ENCODE peak calls at places on chromosomes 5 and 9, in nine cellular contexts. One of them, this sample, is unnamed.

GRCh38 chr5:530001-530400 is 5.8 kb upstream of the SLC9A3 start:
- DNase-seq in OCI-LY7: peak
- DNase-seq in endothelial cell of umbilical vein: no peak
- DNase-seq in lower lobe of right lung: no peak
- DNase-seq in AG04450: no peak
- DNase-seq in mammary epithelial cell: no peak
- DNase-seq in neural progenitor cell: no peak
- DNase-seq in esophagus squamous epithelium: no peak
- DNase-seq in astrocyte: no peak
- DNase-seq in this sample: no peak

GRCh38 chr9:112764837-112765236 is 14.3 kb downstream of the SNX30 start:
- DNase-seq in OCI-LY7: no peak
- DNase-seq in endothelial cell of umbilical vein: no peak
- DNase-seq in lower lobe of right lung: no peak
- DNase-seq in AG04450: no peak
- DNase-seq in mammary epithelial cell: no peak
- DNase-seq in neural progenitor cell: peak
- DNase-seq in esophagus squamous epithelium: no peak
- DNase-seq in astrocyte: no peak
- DNase-seq in this sample: peak

GRCh38 chr5:138986186-138986775 is 111.1 kb upstream of the LRRTM2 start:
- DNase-seq in OCI-LY7: no peak
- DNase-seq in endothelial cell of umbilical vein: no peak
- DNase-seq in lower lobe of right lung: no peak
- DNase-seq in AG04450: no peak
- DNase-seq in mammary epithelial cell: no peak
- DNase-seq in neural progenitor cell: no peak
- DNase-seq in esophagus squamous epithelium: no peak
- DNase-seq in astrocyte: no peak
- DNase-seq in this sample: no peak

GRCh38 chr9:312596-313320 is 98.1 kb downstream of the DOCK8 start:
- DNase-seq in OCI-LY7: no peak
- DNase-seq in endothelial cell of umbilical vein: no peak
- DNase-seq in lower lobe of right lung: no peak
- DNase-seq in AG04450: no peak
- DNase-seq in mammary epithelial cell: no peak
- DNase-seq in neural progenitor cell: no peak
- DNase-seq in esophagus squamous epithelium: no peak
- DNase-seq in astrocyte: no peak
- DNase-seq in this sample: no peak

GRCh38 chr9:137583957-137584356 is 5.2 kb upstream of the DPH7 start:
- DNase-seq in OCI-LY7: no peak
- DNase-seq in endothelial cell of umbilical vein: no peak
- DNase-seq in lower lobe of right lung: no peak
- DNase-seq in AG04450: no peak
- DNase-seq in mammary epithelial cell: no peak
- DNase-seq in neural progenitor cell: no peak
- DNase-seq in esophagus squamous epithelium: no peak
- DNase-seq in astrocyte: no peak
- DNase-seq in this sample: no peak

GRCh38 chr9:104993291-104993963 is 65.5 kb upstream of the ABCA1 start:
- DNase-seq in OCI-LY7: no peak
- DNase-seq in endothelial cell of umbilical vein: peak
- DNase-seq in lower lobe of right lung: peak
- DNase-seq in AG04450: no peak
- DNase-seq in mammary epithelial cell: no peak
- DNase-seq in neural progenitor cell: peak
- DNase-seq in esophagus squamous epithelium: peak
- DNase-seq in astrocyte: peak
- DNase-seq in this sample: no peak

GRCh38 chr5:36689225-36689624 is 82.8 kb downstream of the SLC1A3 start:
- DNase-seq in OCI-LY7: no peak
- DNase-seq in endothelial cell of umbilical vein: no peak
- DNase-seq in lower lobe of right lung: no peak
- DNase-seq in AG04450: no peak
- DNase-seq in mammary epithelial cell: peak
- DNase-seq in neural progenitor cell: no peak
- DNase-seq in esophagus squamous epithelium: no peak
- DNase-seq in astrocyte: peak
- DNase-seq in this sample: no peak

GRCh38 chr5:14863105-14863504 is 8.5 kb downstream of the ANKH start:
- DNase-seq in OCI-LY7: no peak
- DNase-seq in endothelial cell of umbilical vein: no peak
- DNase-seq in lower lobe of right lung: no peak
- DNase-seq in AG04450: no peak
- DNase-seq in mammary epithelial cell: no peak
- DNase-seq in neural progenitor cell: no peak
- DNase-seq in esophagus squamous epithelium: no peak
- DNase-seq in astrocyte: no peak
- DNase-seq in this sample: no peak

GRCh38 chr9:7185612-7186011 is 427.8 kb downstream of the KDM4C start:
- DNase-seq in OCI-LY7: no peak
- DNase-seq in endothelial cell of umbilical vein: peak
- DNase-seq in lower lobe of right lung: no peak
- DNase-seq in AG04450: peak
- DNase-seq in mammary epithelial cell: peak
- DNase-seq in neural progenitor cell: peak
- DNase-seq in esophagus squamous epithelium: no peak
- DNase-seq in astrocyte: peak
- DNase-seq in this sample: no peak

GRCh38 chr9:22446589-22446949 is at the start of gene DMRTA1:
- DNase-seq in OCI-LY7: no peak
- DNase-seq in endothelial cell of umbilical vein: peak
- DNase-seq in lower lobe of right lung: peak
- DNase-seq in AG04450: no peak
- DNase-seq in mammary epithelial cell: peak
- DNase-seq in neural progenitor cell: peak
- DNase-seq in esophagus squamous epithelium: no peak
- DNase-seq in astrocyte: peak
- DNase-seq in this sample: peak

DNA sequence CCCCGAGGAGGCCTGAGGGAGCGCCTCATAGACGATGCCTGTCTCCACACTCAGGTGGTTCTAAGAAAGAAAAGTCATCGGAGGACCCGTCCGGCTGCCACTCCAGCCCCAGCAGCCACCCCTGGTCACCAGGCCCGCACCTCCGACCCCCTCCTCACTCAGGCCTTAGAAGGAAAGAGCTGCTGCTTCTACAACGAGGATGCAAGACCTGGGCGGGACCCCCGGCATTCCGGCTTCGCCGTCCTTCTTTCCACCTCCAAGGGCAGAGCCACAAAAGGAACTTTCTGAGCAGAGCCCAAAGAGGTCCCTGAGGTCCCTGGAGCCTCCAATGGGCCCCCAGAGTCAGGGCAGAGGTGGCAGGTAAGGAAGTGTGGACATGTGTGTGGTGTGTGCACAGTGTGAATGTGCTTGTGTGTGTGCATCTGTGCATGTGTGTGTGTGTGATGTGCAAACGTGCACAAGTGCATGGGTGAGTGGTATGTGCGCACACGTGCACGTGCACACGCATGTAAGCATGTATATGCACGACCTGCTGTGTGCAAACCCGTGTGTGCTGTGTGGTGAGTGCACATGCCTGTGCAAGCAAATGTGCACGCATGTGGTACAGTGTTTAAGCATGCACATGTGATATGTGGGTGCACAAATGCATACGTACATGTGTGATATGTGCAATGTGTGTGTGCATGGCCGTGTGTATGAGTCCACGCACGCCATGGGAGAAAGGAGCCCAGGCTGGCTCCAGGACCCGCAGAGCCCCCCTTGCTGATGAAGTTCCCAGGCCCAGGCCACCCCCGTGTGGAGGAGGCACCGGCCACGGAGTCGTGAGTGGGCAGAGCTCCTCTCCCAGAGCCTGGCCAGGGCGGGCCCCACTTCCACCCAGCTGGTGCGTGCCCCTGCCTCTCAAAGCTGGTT is 27.7 kb upstream of the TMEM250 start:
- DNase-seq in OCI-LY7: no peak
- DNase-seq in endothelial cell of umbilical vein: no peak
- DNase-seq in lower lobe of right lung: no peak
- DNase-seq in AG04450: no peak
- DNase-seq in mammary epithelial cell: no peak
- DNase-seq in neural progenitor cell: no peak
- DNase-seq in esophagus squamous epithelium: no peak
- DNase-seq in astrocyte: no peak
- DNase-seq in this sample: no peak
- H3K4me3 ChIP-seq in OCI-LY7: no peak
- H3K4me3 ChIP-seq in endothelial cell of umbilical vein: no peak
- H3K4me3 ChIP-seq in lower lobe of right lung: no peak
- H3K4me3 ChIP-seq in AG04450: no peak
- H3K4me3 ChIP-seq in mammary epithelial cell: no peak
- H3K4me3 ChIP-seq in neural progenitor cell: no peak
- H3K4me3 ChIP-seq in esophagus squamous epithelium: no peak
- H3K4me3 ChIP-seq in astrocyte: no peak
- H3K4me3 ChIP-seq in this sample: no peak

DNA sequence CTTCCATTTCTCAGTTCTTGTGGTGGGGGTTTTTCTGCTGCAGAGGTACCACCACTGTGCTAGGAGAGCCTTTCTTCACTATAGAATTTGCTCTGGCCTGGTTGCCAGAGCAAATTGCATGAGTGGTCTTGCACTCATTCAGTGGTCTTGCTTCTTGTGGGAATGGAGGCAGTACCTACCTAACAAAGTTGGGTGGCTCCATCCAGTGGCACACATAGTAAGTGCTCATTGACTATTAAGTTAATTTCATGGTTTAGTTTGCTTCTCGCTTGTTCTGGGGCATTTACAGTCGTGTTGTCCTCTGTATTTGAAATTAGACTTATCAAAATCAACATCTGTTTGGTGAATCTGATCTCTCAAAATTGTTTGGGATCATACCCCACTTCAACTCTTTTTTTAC is 23.0 kb downstream of the SLC28A3 start:
- DNase-seq in OCI-LY7: no peak
- DNase-seq in endothelial cell of umbilical vein: no peak
- DNase-seq in lower lobe of right lung: no peak
- DNase-seq in AG04450: no peak
- DNase-seq in mammary epithelial cell: no peak
- DNase-seq in neural progenitor cell: peak
- DNase-seq in esophagus squamous epithelium: no peak
- DNase-seq in astrocyte: no peak
- DNase-seq in this sample: no peak
- TF ChIP-seq CTCF in OCI-LY7: peak
- TF ChIP-seq CTCF in endothelial cell of umbilical vein: no peak
- TF ChIP-seq CTCF in lower lobe of right lung: no peak
- TF ChIP-seq CTCF in AG04450: no peak
- TF ChIP-seq CTCF in mammary epithelial cell: peak
- TF ChIP-seq CTCF in neural progenitor cell: peak
- TF ChIP-seq CTCF in esophagus squamous epithelium: no peak
- TF ChIP-seq CTCF in astrocyte: no peak
- TF ChIP-seq CTCF in this sample: no peak

GRCh38 chr9:98099898-98100297 is 19.1 kb downstream of the TRIM14 start:
- DNase-seq in OCI-LY7: peak
- DNase-seq in endothelial cell of umbilical vein: no peak
- DNase-seq in lower lobe of right lung: no peak
- DNase-seq in AG04450: no peak
- DNase-seq in mammary epithelial cell: peak
- DNase-seq in neural progenitor cell: no peak
- DNase-seq in esophagus squamous epithelium: no peak
- DNase-seq in astrocyte: no peak
- DNase-seq in this sample: no peak

GRCh38 chr9:98101416-98101815 is 17.6 kb downstream of the TRIM14 start:
- DNase-seq in OCI-LY7: peak
- DNase-seq in endothelial cell of umbilical vein: no peak
- DNase-seq in lower lobe of right lung: no peak
- DNase-seq in AG04450: no peak
- DNase-seq in mammary epithelial cell: no peak
- DNase-seq in neural progenitor cell: no peak
- DNase-seq in esophagus squamous epithelium: no peak
- DNase-seq in astrocyte: no peak
- DNase-seq in this sample: no peak

GRCh38 chr9:98097836-98098235 is 21.2 kb downstream of the TRIM14 start:
- DNase-seq in OCI-LY7: peak
- DNase-seq in endothelial cell of umbilical vein: no peak
- DNase-seq in lower lobe of right lung: no peak
- DNase-seq in AG04450: no peak
- DNase-seq in mammary epithelial cell: peak
- DNase-seq in neural progenitor cell: peak
- DNase-seq in esophagus squamous epithelium: no peak
- DNase-seq in astrocyte: no peak
- DNase-seq in this sample: no peak

GRCh38 chr9:98101868-98102273 is 17.2 kb downstream of the TRIM14 start:
- DNase-seq in OCI-LY7: peak
- DNase-seq in endothelial cell of umbilical vein: no peak
- DNase-seq in lower lobe of right lung: peak
- DNase-seq in AG04450: no peak
- DNase-seq in mammary epithelial cell: no peak
- DNase-seq in neural progenitor cell: peak
- DNase-seq in esophagus squamous epithelium: peak
- DNase-seq in astrocyte: peak
- DNase-seq in this sample: no peak

DNA sequence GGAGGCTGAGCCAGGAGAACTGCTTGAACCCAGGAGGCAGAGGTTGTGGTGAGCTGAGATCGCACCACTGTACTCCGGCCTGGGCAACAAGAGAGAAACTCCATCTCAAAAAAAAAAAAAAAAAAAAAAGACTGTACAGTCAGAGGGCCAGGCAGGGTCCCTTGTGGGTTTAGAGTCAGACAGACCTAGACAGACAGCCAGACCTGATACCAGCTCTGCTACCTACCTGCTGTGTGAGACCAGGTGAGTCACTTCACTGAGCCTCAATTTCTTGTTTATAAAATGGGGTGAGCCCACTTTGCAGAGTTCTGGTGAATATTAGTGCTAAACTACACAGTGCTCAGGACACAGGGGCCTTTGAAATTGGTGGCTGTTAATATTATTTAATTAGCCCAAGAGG is 19.7 kb downstream of the TRIM14 start:
- DNase-seq in OCI-LY7: no peak
- DNase-seq in endothelial cell of umbilical vein: no peak
- DNase-seq in lower lobe of right lung: no peak
- DNase-seq in AG04450: no peak
- DNase-seq in mammary epithelial cell: no peak
- DNase-seq in neural progenitor cell: no peak
- DNase-seq in esophagus squamous epithelium: no peak
- DNase-seq in astrocyte: no peak
- DNase-seq in this sample: no peak
- H3K27ac ChIP-seq in OCI-LY7: peak
- H3K27ac ChIP-seq in endothelial cell of umbilical vein: no peak
- H3K27ac ChIP-seq in lower lobe of right lung: peak
- H3K27ac ChIP-seq in AG04450: no peak
- H3K27ac ChIP-seq in mammary epithelial cell: no peak
- H3K27ac ChIP-seq in neural progenitor cell: no peak
- H3K27ac ChIP-seq in esophagus squamous epithelium: peak
- H3K27ac ChIP-seq in astrocyte: no peak
- H3K27ac ChIP-seq in this sample: no peak

DNA sequence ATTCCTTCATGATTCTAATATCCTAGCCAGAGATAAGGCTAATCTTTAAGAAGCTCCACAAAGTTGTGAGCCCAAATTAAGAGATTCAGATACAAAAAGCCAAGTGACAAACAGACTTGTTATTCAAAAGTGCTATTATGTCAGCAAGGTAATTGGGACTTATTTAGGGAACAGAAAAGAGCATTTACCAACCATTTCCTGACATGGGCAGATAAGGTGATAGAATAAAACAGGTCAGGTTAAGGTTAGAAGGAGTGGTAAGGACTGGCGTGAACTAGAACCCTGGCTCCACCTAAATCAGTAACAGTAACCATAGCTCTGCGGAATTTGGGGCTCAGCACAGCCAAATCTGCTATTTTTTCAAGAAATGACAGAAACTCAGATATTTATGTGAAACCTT is 10.0 kb upstream of the ERMP1 start:
- DNase-seq in OCI-LY7: no peak
- DNase-seq in endothelial cell of umbilical vein: peak
- DNase-seq in lower lobe of right lung: no peak
- DNase-seq in AG04450: no peak
- DNase-seq in mammary epithelial cell: no peak
- DNase-seq in neural progenitor cell: no peak
- DNase-seq in esophagus squamous epithelium: no peak
- DNase-seq in astrocyte: no peak
- DNase-seq in this sample: no peak
- H3K4me3 ChIP-seq in OCI-LY7: no peak
- H3K4me3 ChIP-seq in endothelial cell of umbilical vein: no peak
- H3K4me3 ChIP-seq in lower lobe of right lung: no peak
- H3K4me3 ChIP-seq in AG04450: no peak
- H3K4me3 ChIP-seq in mammary epithelial cell: no peak
- H3K4me3 ChIP-seq in neural progenitor cell: no peak
- H3K4me3 ChIP-seq in esophagus squamous epithelium: no peak
- H3K4me3 ChIP-seq in astrocyte: no peak
- H3K4me3 ChIP-seq in this sample: no peak